ENCODE peak calls at places on chromosomes 5 and 9, in nine cellular contexts. Y is NB4, N is GM06990, J is KG1, W is SK-N-DZ, X is A549, L is MM.1S, U is HEK293T, P is fibroblast of pulmonary artery. T is an unnamed sample.

GRCh38 chr5:43389679-43390329 is 22.4 kb downstream of the CCL28 start:
- DNase-seq in P (peak), Y (peak), J (peak), L (peak), U (peak), N (peak), W (peak), X (peak), T (peak)

GRCh38 chr9:117414906-117415583 is at the start of gene ASTN2:
- DNase-seq in U (no peak), J (no peak), W (peak), Y (no peak), L (peak), P (no peak), N (peak), X (no peak), T (peak)

GRCh38 chr9:34579819-34580185 is 9.7 kb downstream of the CNTFR start:
- DNase-seq in W (no peak), P (no peak), J (no peak), N (no peak), L (no peak), X (no peak), Y (no peak), U (no peak), T (no peak)

GRCh38 chr9:35112257-35113020 is 3.2 kb downstream of the ATOSB start:
- DNase-seq in P (peak), L (no peak), J (no peak), N (no peak), U (no peak), W (no peak), Y (peak), X (no peak), T (peak)

GRCh38 chr5:175560011-175560410 is 81.7 kb downstream of the SFXN1 start:
- DNase-seq in P (no peak), N (no peak), U (no peak), Y (peak), J (no peak), W (no peak), L (peak), X (no peak), T (no peak)

GRCh38 chr9:21557428-21557768 is 75.3 kb upstream of the IFNE start:
- DNase-seq in L (no peak), Y (no peak), U (no peak), J (no peak), P (no peak), N (no peak), X (no peak), W (no peak), T (no peak)

GRCh38 chr9:34496149-34496712 is 26.6 kb downstream of the ENHO start:
- DNase-seq in Y (no peak), P (peak), N (no peak), J (no peak), W (no peak), X (no peak), L (no peak), U (no peak), T (peak)

GRCh38 chr5:79962580-79963222 is 28.4 kb downstream of the MTX3 start:
- DNase-seq in J (no peak), N (no peak), W (peak), L (no peak), P (no peak), Y (no peak), X (no peak), U (no peak), T (no peak)

GRCh38 chr5:138391859-138392386 is 39.4 kb downstream of the KDM3B start:
- DNase-seq in U (no peak), W (no peak), Y (no peak), L (no peak), J (no peak), P (no peak), X (no peak), N (no peak), T (no peak)

GRCh38 chr5:174571662-174572397 is 152.6 kb upstream of the MSX2 start:
- DNase-seq in L (no peak), U (peak), J (no peak), X (peak), P (peak), Y (no peak), W (no peak), N (no peak), T (peak)

GRCh38 chr9:95740217-95741004 is 135.1 kb upstream of the ERCC6L2 start:
- DNase-seq in W (no peak), J (no peak), U (no peak), P (no peak), X (no peak), L (no peak), Y (no peak), N (no peak), T (no peak)

GRCh38 chr5:32100230-32100629 is 73.9 kb downstream of the GOLPH3 start:
- DNase-seq in L (no peak), W (peak), Y (no peak), X (no peak), P (no peak), J (no peak), U (no peak), N (no peak), T (peak)

GRCh38 chr5:38905516-38905915 is 59.7 kb downstream of the OSMR start:
- DNase-seq in Y (no peak), X (no peak), W (no peak), J (no peak), U (no peak), L (no peak), P (no peak), N (no peak), T (no peak)

GRCh38 chr5:59773286-59773685 is 120.2 kb downstream of the PDE4D start:
- DNase-seq in X (no peak), U (no peak), N (no peak), P (no peak), Y (no peak), W (no peak), J (no peak), L (no peak), T (peak)

GRCh38 chr5:73218552-73219171 is 45.7 kb downstream of the TMEM174 start:
- DNase-seq in P (peak), U (peak), N (no peak), L (no peak), X (peak), W (no peak), Y (peak), J (no peak), T (peak)

GRCh38 chr5:123819818-123820217 is 307.8 kb downstream of the CSNK1G3 start:
- DNase-seq in X (peak), Y (no peak), U (no peak), L (no peak), P (peak), J (no peak), N (no peak), W (no peak), T (no peak)

GRCh38 chr9:88652876-88653275 is 117.9 kb downstream of the NXNL2 start:
- DNase-seq in Y (no peak), W (no peak), L (no peak), X (no peak), U (no peak), N (no peak), J (no peak), P (no peak), T (no peak)

GRCh38 chr9:135774239-135774747 is 72.3 kb downstream of the KCNT1 start:
- DNase-seq in U (no peak), Y (no peak), J (no peak), X (no peak), L (no peak), P (no peak), W (no peak), N (no peak), T (no peak)

GRCh38 chr5:6634327-6634713 is 1.1 kb downstream of the SRD5A1 start:
- DNase-seq in P (peak), W (no peak), J (no peak), X (peak), U (peak), N (peak), Y (peak), L (no peak), T (peak)

GRCh38 chr5:43019615-43020293 is 20.4 kb downstream of the ANXA2R start:
- DNase-seq in L (peak), U (no peak), P (peak), Y (peak), N (peak), X (peak), J (no peak), W (peak), T (peak)

GRCh38 chr5:55427157-55427556 is 107.6 kb downstream of the PLPP1 start:
- DNase-seq in J (no peak), W (no peak), P (peak), X (no peak), U (no peak), Y (no peak), L (no peak), N (no peak), T (peak)

GRCh38 chr5:132136906-132137305 is 63.3 kb downstream of the CSF2 start:
- DNase-seq in L (no peak), X (no peak), N (no peak), Y (no peak), W (no peak), P (peak), J (no peak), U (no peak), T (no peak)

GRCh38 chr5:3226171-3226570 is 369.5 kb upstream of the IRX1 start:
- DNase-seq in J (no peak), X (no peak), Y (no peak), U (no peak), P (no peak), W (no peak), L (no peak), N (no peak), T (no peak)

GRCh38 chr5:38707352-38708324 is 138.2 kb upstream of the OSMR start:
- DNase-seq in P (no peak), Y (no peak), U (no peak), L (no peak), W (no peak), X (no peak), N (no peak), J (no peak), T (no peak)

GRCh38 chr5:107217721-107218130 is 453.0 kb downstream of the EFNA5 start:
- DNase-seq in L (no peak), P (no peak), J (no peak), X (no peak), W (no peak), Y (no peak), U (no peak), N (no peak), T (no peak)

GRCh38 chr5:83577036-83577636 is 105.6 kb downstream of the VCAN start:
- DNase-seq in W (no peak), J (no peak), U (no peak), Y (no peak), N (no peak), L (no peak), X (peak), P (peak), T (peak)

GRCh38 chr5:39216621-39217020 is 2.7 kb downstream of the FYB1 start:
- DNase-seq in P (no peak), U (no peak), W (no peak), L (no peak), J (no peak), N (no peak), Y (no peak), X (no peak), T (no peak)

GRCh38 chr5:179207470-179207869 is 137.8 kb downstream of the ADAMTS2 start:
- DNase-seq in J (no peak), X (no peak), W (no peak), P (no peak), L (no peak), N (no peak), U (no peak), Y (no peak), T (no peak)

GRCh38 chr9:113624721-113625120 is 161.2 kb downstream of the RGS3 start:
- DNase-seq in Y (no peak), L (no peak), P (no peak), W (no peak), U (no peak), N (no peak), J (no peak), X (no peak), T (no peak)

GRCh38 chr5:178318893-178319292 is 86.3 kb upstream of the PHYKPL start:
- DNase-seq in J (no peak), W (no peak), Y (no peak), L (no peak), N (no peak), U (no peak), P (no peak), X (no peak), T (no peak)

GRCh38 chr5:157546456-157547100 is 29.0 kb downstream of the ADAM19 start:
- DNase-seq in J (no peak), P (peak), X (no peak), W (no peak), N (no peak), Y (no peak), L (no peak), U (no peak), T (no peak)

GRCh38 chr9:128635266-128636023 is 21.2 kb downstream of the DYNC2I2 start:
- DNase-seq in Y (no peak), U (peak), L (no peak), X (peak), N (no peak), J (no peak), P (peak), W (no peak), T (peak)

GRCh38 chr9:135980926-135981630 is 19.9 kb upstream of the UBAC1 start:
- DNase-seq in N (no peak), U (no peak), P (no peak), W (no peak), Y (no peak), L (no peak), X (no peak), J (no peak), T (no peak)

GRCh38 chr9:90803860-90804593 is 2.4 kb downstream of the SYK start:
- DNase-seq in Y (peak), X (no peak), J (peak), P (no peak), W (no peak), L (peak), U (no peak), N (no peak), T (no peak)

GRCh38 chr5:10233011-10233410 is 16.7 kb downstream of the ATPSCKMT start:
- DNase-seq in P (no peak), U (no peak), X (no peak), J (no peak), L (no peak), Y (no peak), W (no peak), N (no peak), T (no peak)

GRCh38 chr9:33263131-33263935 is 1.2 kb downstream of the BAG1 start:
- DNase-seq in N (no peak), P (peak), Y (peak), W (peak), X (no peak), J (no peak), L (peak), U (no peak), T (peak)

GRCh38 chr9:131407717-131408195 is 13.9 kb downstream of the PRRC2B start:
- DNase-seq in J (no peak), W (no peak), U (peak), N (no peak), L (no peak), P (peak), Y (peak), X (no peak), T (peak)

GRCh38 chr5:142945321-142945720 is 175.1 kb downstream of the ARHGAP26 start:
- DNase-seq in Y (no peak), X (no peak), P (no peak), L (no peak), N (no peak), J (no peak), W (no peak), U (no peak), T (no peak)

GRCh38 chr5:43338856-43339255 is 25.6 kb upstream of the HMGCS1 start:
- DNase-seq in W (no peak), P (no peak), Y (peak), U (no peak), X (no peak), N (no peak), L (no peak), J (peak), T (no peak)

GRCh38 chr5:55694152-55694830 is 17.8 kb downstream of the SLC38A9 start:
- DNase-seq in W (peak), X (no peak), U (peak), Y (peak), N (no peak), P (peak), L (peak), J (no peak), T (peak)